ENCODE peak calls at places on chromosome 2, in seven cellular contexts. B, M, J, H, I, G and A are unnamed samples.

GRCh38 chr2:17646096-17646554 is 105.6 kb downstream of the VSNL1 start:
- DNase-seq in B (peak), M (no peak), J (peak), H (peak), I (peak), G (peak), A (peak)

GRCh38 chr2:134716716-134717585 is 1.8 kb downstream of the TMEM163 start:
- DNase-seq in B (no peak), M (no peak), J (no peak), H (no peak), I (no peak), G (no peak), A (no peak)

GRCh38 chr2:62202019-62202722 is 6.3 kb downstream of the B3GNT2 start:
- DNase-seq in B (no peak), M (no peak), J (no peak), H (no peak), I (no peak), G (no peak), A (no peak)

GRCh38 chr2:160282063-160282580 is 82.0 kb upstream of the ITGB6 start:
- DNase-seq in B (no peak), M (no peak), J (no peak), H (no peak), I (no peak), G (no peak), A (no peak)

GRCh38 chr2:39718483-39718882 is 52.8 kb downstream of the TMEM178A start:
- DNase-seq in B (no peak), M (no peak), J (no peak), H (peak), I (no peak), G (peak), A (no peak)

GRCh38 chr2:231294116-231294515 is 95.7 kb downstream of the ARMC9 start:
- DNase-seq in B (no peak), M (no peak), J (no peak), H (no peak), I (no peak), G (no peak), A (no peak)

GRCh38 chr2:239876948-239877289 is 148.2 kb downstream of the NDUFA10 start:
- DNase-seq in B (no peak), M (no peak), J (no peak), H (no peak), I (no peak), G (no peak), A (no peak)

GRCh38 chr2:119475225-119475856 is 43.7 kb downstream of the TMEM37 start:
- DNase-seq in B (no peak), M (no peak), J (peak), H (no peak), I (no peak), G (no peak), A (no peak)

GRCh38 chr2:85707304-85707703 is 13.1 kb downstream of the GNLY start:
- DNase-seq in B (peak), M (no peak), J (peak), H (peak), I (peak), G (peak), A (peak)

GRCh38 chr2:20507166-20507692 is 60.4 kb downstream of the RHOB start:
- DNase-seq in B (no peak), M (no peak), J (no peak), H (peak), I (no peak), G (no peak), A (no peak)

GRCh38 chr2:226699321-226699720 is 100.3 kb downstream of the IRS1 start:
- DNase-seq in B (peak), M (no peak), J (peak), H (peak), I (peak), G (peak), A (peak)

GRCh38 chr2:12547771-12548170 is 169.0 kb upstream of the TRIB2 start:
- DNase-seq in B (no peak), M (no peak), J (no peak), H (no peak), I (no peak), G (no peak), A (no peak)

GRCh38 chr2:236715077-236715476 is 145.5 kb downstream of the ACKR3 start:
- DNase-seq in B (no peak), M (no peak), J (no peak), H (no peak), I (no peak), G (no peak), A (no peak)